ENCODE peak calls at places on chromosome 10, in ten cellular contexts. Z, N, A, O, M, P, H, E, Q and Y are unnamed samples.

GRCh38 chr10:102219370-102219769 is 6.7 kb upstream of the ELOVL3 start:
- DNase-seq in N (no peak), P (no peak), O (no peak), M (no peak), E (no peak), Q (no peak), H (no peak), A (no peak), Z (no peak), Y (no peak)

GRCh38 chr10:19970707-19971106 is 154.5 kb downstream of the PLXDC2 start:
- DNase-seq in Z (no peak), N (no peak), A (no peak), O (no peak), M (no peak), Q (no peak), P (no peak), H (no peak), E (no peak), Y (no peak)

GRCh38 chr10:71232089-71232998 is 20.0 kb downstream of the UNC5B start:
- DNase-seq in A (no peak), P (no peak), Z (peak), N (no peak), Q (no peak), E (no peak), H (no peak), M (no peak), O (peak), Y (no peak)

GRCh38 chr10:14074062-14074884 is 256.5 kb downstream of the FRMD4A start:
- DNase-seq in O (peak), Z (peak), N (peak), M (no peak), P (peak), H (peak), Q (peak), E (no peak), A (peak), Y (no peak)

GRCh38 chr10:97291357-97292096 is 910 bp downstream of the ARHGAP19 start:
- DNase-seq in Z (no peak), P (no peak), E (no peak), H (no peak), M (no peak), O (peak), A (no peak), Q (no peak), N (no peak), Y (no peak)

GRCh38 chr10:650691-651615 is 38.5 kb downstream of the DIP2C start:
- DNase-seq in Q (peak), O (no peak), H (peak), Z (no peak), N (no peak), A (peak), E (no peak), P (no peak), M (no peak), Y (no peak)

GRCh38 chr10:23099816-23100215 is 4.4 kb downstream of the MSRB2 start:
- DNase-seq in H (peak), M (no peak), E (no peak), P (no peak), N (no peak), A (peak), Q (no peak), Z (no peak), O (no peak), Y (no peak)

GRCh38 chr10:22852712-22853353 is 75.0 kb upstream of the ARMC3 start:
- DNase-seq in M (no peak), Q (no peak), N (no peak), Z (no peak), P (no peak), H (no peak), E (no peak), O (no peak), A (no peak), Y (no peak)

GRCh38 chr10:71966046-71967004 is 2.1 kb downstream of the CHST3 start:
- DNase-seq in M (no peak), A (no peak), Z (no peak), O (no peak), N (no peak), P (no peak), Q (no peak), H (peak), E (no peak), Y (no peak)

GRCh38 chr10:26779176-26779860 is 81.4 kb downstream of the ABI1 start:
- DNase-seq in H (no peak), A (no peak), P (no peak), E (no peak), O (no peak), Q (no peak), N (no peak), Z (no peak), M (no peak), Y (no peak)

GRCh38 chr10:122675278-122675677 is 24.4 kb downstream of the C10orf120 start:
- DNase-seq in E (no peak), A (no peak), N (no peak), P (no peak), O (no peak), M (no peak), Z (no peak), Q (no peak), H (no peak), Y (no peak)

GRCh38 chr10:103367782-103368518 is at the start of gene TAF5:
- DNase-seq in O (peak), N (peak), H (peak), Z (peak), Q (peak), P (peak), A (peak), M (peak), E (peak), Y (peak)

GRCh38 chr10:16367899-16368298 is 68.9 kb upstream of the PTER start:
- DNase-seq in E (no peak), N (no peak), H (no peak), O (no peak), M (no peak), Z (no peak), P (no peak), Q (no peak), A (no peak), Y (no peak)

GRCh38 chr10:103985726-103986125 is 18.8 kb downstream of the SLK start:
- DNase-seq in M (no peak), A (no peak), Z (no peak), P (no peak), N (no peak), Q (no peak), H (peak), O (no peak), E (no peak), Y (no peak)

GRCh38 chr10:104642311-104643022 is 1.4 kb downstream of the SORCS3 start:
- DNase-seq in N (no peak), O (peak), Z (peak), A (no peak), H (no peak), Q (no peak), E (peak), P (peak), M (peak), Y (peak)

GRCh38 chr10:13816195-13816926 is 229.6 kb downstream of the PRPF18 start:
- DNase-seq in Z (no peak), E (peak), N (no peak), O (no peak), Q (peak), H (peak), M (no peak), P (peak), A (no peak), Y (no peak)

GRCh38 chr10:17548162-17548561 is 69.0 kb downstream of the HACD1 start:
- DNase-seq in Q (no peak), H (no peak), P (no peak), A (no peak), Z (no peak), E (no peak), O (no peak), M (no peak), N (no peak), Y (no peak)

GRCh38 chr10:134743-135600 is at the start of gene ZMYND11:
- DNase-seq in H (peak), A (peak), N (no peak), O (peak), M (peak), Q (no peak), E (peak), Z (peak), P (peak), Y (peak)

GRCh38 chr10:11535376-11535959 is 76.0 kb downstream of the USP6NL start:
- DNase-seq in O (no peak), Q (no peak), A (no peak), P (no peak), M (no peak), E (peak), Z (no peak), H (no peak), N (no peak), Y (no peak)

GRCh38 chr10:113362645-113363091 is 190.2 kb upstream of the HABP2 start:
- DNase-seq in H (no peak), N (no peak), M (no peak), Z (no peak), P (peak), A (no peak), O (no peak), E (no peak), Q (peak), Y (no peak)

GRCh38 chr10:124142960-124143359 is 49.6 kb upstream of the CHST15 start:
- DNase-seq in A (no peak), Z (no peak), O (no peak), E (no peak), N (no peak), M (no peak), Q (no peak), H (no peak), P (no peak), Y (no peak)

GRCh38 chr10:93762979-93763391 is 5.2 kb downstream of the LGI1 start:
- DNase-seq in O (no peak), E (peak), H (no peak), Z (no peak), P (no peak), N (no peak), M (no peak), Q (no peak), A (peak), Y (no peak)

GRCh38 chr10:74255800-74256422 is 104.9 kb downstream of the ADK start:
- DNase-seq in P (no peak), Z (no peak), Q (no peak), N (no peak), E (no peak), A (no peak), O (no peak), M (no peak), H (peak), Y (no peak)

GRCh38 chr10:119416855-119417254 is 125.7 kb downstream of the RGS10 start:
- DNase-seq in H (peak), P (peak), O (peak), M (peak), A (peak), Q (no peak), N (no peak), Z (peak), E (peak), Y (no peak)

GRCh38 chr10:71429929-71430328 is 33.2 kb downstream of the CDH23 start:
- DNase-seq in E (no peak), O (peak), H (no peak), Q (no peak), P (no peak), Z (no peak), M (no peak), A (peak), N (no peak), Y (peak)

GRCh38 chr10:13656337-13657183 is 69.8 kb downstream of the PRPF18 start:
- DNase-seq in O (no peak), E (no peak), P (no peak), H (no peak), M (no peak), Z (no peak), Q (no peak), N (no peak), A (no peak), Y (no peak)

GRCh38 chr10:18594574-18595156 is 56.7 kb downstream of the NSUN6 start:
- DNase-seq in A (peak), O (no peak), E (no peak), M (peak), H (no peak), Z (no peak), Q (no peak), P (no peak), N (no peak), Y (no peak)
- TF ChIP-seq CTCF in A (peak), O (peak), E (peak), M (peak), H (peak), Z (no peak), Q (peak), P (no peak), N (no peak), Y (peak)

GRCh38 chr10:80163741-80164341 is 31.3 kb downstream of the PLAC9 start:
- DNase-seq in Q (no peak), P (peak), M (no peak), O (no peak), A (no peak), Z (no peak), H (peak), E (no peak), N (no peak), Y (no peak)

GRCh38 chr10:80160361-80161128 is 28.0 kb downstream of the PLAC9 start:
- DNase-seq in A (no peak), E (no peak), N (no peak), P (no peak), O (no peak), Z (no peak), M (no peak), Q (no peak), H (no peak), Y (no peak)

GRCh38 chr10:80158598-80159127 is 26.1 kb downstream of the PLAC9 start:
- DNase-seq in Q (peak), M (no peak), P (peak), N (peak), A (no peak), H (peak), E (no peak), Z (no peak), O (peak), Y (no peak)

GRCh38 chr10:80159166-80159888 is 26.8 kb downstream of the PLAC9 start:
- DNase-seq in A (no peak), E (no peak), Z (no peak), Q (no peak), H (no peak), P (no peak), O (no peak), M (no peak), N (no peak), Y (no peak)

GRCh38 chr10:80161321-80162084 is 29.0 kb downstream of the PLAC9 start:
- DNase-seq in Z (no peak), Q (no peak), H (no peak), O (peak), A (no peak), N (no peak), P (no peak), E (no peak), M (no peak), Y (no peak)
- TF ChIP-seq CTCF in Z (no peak), Q (peak), H (peak), O (peak), A (peak), N (no peak), P (no peak), E (peak), M (peak), Y (peak)

GRCh38 chr10:116055252-116055918 is 217.6 kb downstream of the GFRA1 start:
- DNase-seq in Z (no peak), N (no peak), M (no peak), Q (no peak), P (no peak), O (no peak), A (no peak), H (no peak), E (no peak), Y (no peak)
- TF ChIP-seq CTCF in Z (no peak), N (no peak), M (no peak), Q (no peak), P (no peak), O (no peak), A (no peak), H (no peak), E (no peak), Y (no peak)

DNA sequence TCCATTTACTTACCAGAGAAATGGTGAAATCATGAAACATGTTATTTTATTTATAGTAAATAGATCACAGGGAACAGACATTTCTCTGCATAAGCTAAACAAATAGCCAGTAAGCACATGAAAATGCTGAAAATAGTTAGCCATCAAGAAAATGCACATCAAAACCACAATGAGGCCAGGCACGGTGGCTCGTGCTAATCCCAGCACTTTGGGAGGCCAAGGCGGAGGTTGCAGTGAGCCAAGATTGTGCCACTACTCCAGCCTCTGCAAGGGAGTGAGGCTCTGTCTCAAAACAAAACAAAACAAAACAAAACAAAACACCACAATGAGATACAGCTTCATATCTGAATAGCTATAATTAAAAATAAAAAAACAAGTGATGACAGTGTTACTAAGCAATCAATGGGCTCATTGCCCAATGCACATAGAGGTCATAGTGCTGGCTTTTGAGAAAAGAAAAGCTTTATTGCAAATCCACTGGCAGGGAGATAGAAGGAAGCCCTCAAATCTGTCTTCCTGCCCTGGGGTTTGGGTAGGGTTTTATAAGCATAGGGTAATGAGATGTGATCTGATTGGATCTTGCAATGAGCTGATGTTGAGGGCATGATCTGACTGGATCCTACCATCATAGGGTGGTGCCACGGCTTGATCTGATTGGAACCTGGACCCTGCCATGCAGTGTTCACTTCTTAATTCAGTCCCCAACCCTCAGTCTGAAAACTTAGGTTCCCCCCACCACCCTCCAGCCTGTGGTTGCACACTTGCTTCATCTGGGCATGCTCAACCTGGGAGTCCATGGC is 16.2 kb downstream of the CSTF2T start:
- DNase-seq in O (no peak), A (no peak), Q (no peak), E (no peak), N (no peak), M (no peak), Z (no peak), P (no peak), H (peak), Y (no peak)
- TF ChIP-seq CTCF in O (no peak), A (no peak), Q (no peak), E (no peak), N (no peak), M (no peak), Z (no peak), P (no peak), H (no peak), Y (no peak)

GRCh38 chr10:129955591-129956284 is 8.3 kb downstream of the EBF3 start:
- DNase-seq in Q (no peak), M (no peak), P (no peak), Z (no peak), A (no peak), E (no peak), N (no peak), H (no peak), O (no peak), Y (no peak)
- TF ChIP-seq CTCF in Q (no peak), M (no peak), P (no peak), Z (no peak), A (no peak), E (no peak), N (no peak), H (no peak), O (no peak), Y (peak)

GRCh38 chr10:32149257-32149955 is 93.2 kb upstream of the KIF5B start:
- DNase-seq in N (peak), H (peak), E (peak), O (no peak), Z (no peak), M (no peak), A (no peak), Q (peak), P (peak), Y (no peak)
- TF ChIP-seq CTCF in N (no peak), H (no peak), E (no peak), O (no peak), Z (no peak), M (no peak), A (no peak), Q (no peak), P (no peak), Y (no peak)

GRCh38 chr10:69383485-69384089 is 33.1 kb downstream of the TACR2 start:
- DNase-seq in N (no peak), Z (no peak), Q (no peak), H (peak), A (no peak), O (no peak), M (no peak), E (no peak), P (no peak), Y (no peak)
- TF ChIP-seq CTCF in N (no peak), Z (no peak), Q (peak), H (peak), A (peak), O (no peak), M (no peak), E (no peak), P (peak), Y (peak)